ENCODE peak calls at places on chromosome 10, in seven cellular contexts. Y is thoracic aorta; Q is GF-D8; X is amniotic epithelial cell; O is endothelial cell; V is activated naive CD8-positive, alpha-beta T cell treated with anti-CD3 and anti-CD28 coated beads, Interleukin-2, amount 50 U/mL, for 24 hours; A is heart left ventricle. H is an unnamed sample.

GRCh38 chr10:133258818-133259602 is 17.7 kb downstream of the ADAM8 start:
- DNase-seq in O (no peak), A (peak; percentile 72), Q (peak; percentile 97), Y (peak; percentile 64), X (peak; percentile 100), V (peak; percentile 91), H (peak; percentile 83)

GRCh38 chr10:7193369-7193768 is 217.5 kb downstream of the SFMBT2 start:
- DNase-seq in X (no peak), O (no peak), Q (no peak), V (peak; percentile 36), Y (no peak), A (no peak), H (no peak)

GRCh38 chr10:129031233-129032150 is 435.5 kb upstream of the MGMT start:
- DNase-seq in X (no peak), Q (peak; percentile 36), Y (no peak), V (peak; percentile 57), O (peak; percentile 88), A (peak; percentile 60), H (no peak)

GRCh38 chr10:59362184-59362966 is at the start of gene FAM13C:
- DNase-seq in Y (no peak), O (peak; percentile 72), X (peak; percentile 49), V (peak; percentile 6), Q (no peak), A (peak; percentile 64), H (peak; percentile 11)

GRCh38 chr10:49208996-49209395 is 20.8 kb upstream of the TMEM273 start:
- DNase-seq in V (no peak), X (no peak), O (no peak), Q (no peak), Y (no peak), A (no peak), H (no peak)

GRCh38 chr10:43684198-43684559 is 35.5 kb upstream of the ZNF32 start:
- DNase-seq in V (no peak), O (no peak), A (no peak), Y (no peak), Q (no peak), X (no peak), H (no peak)

GRCh38 chr10:14879801-14880193 is 1.1 kb downstream of the SUV39H2 start:
- DNase-seq in O (no peak), X (no peak), V (no peak), Q (no peak), A (no peak), Y (no peak), H (no peak)

GRCh38 chr10:132942740-132943554 is 577 bp upstream of the CFAP46 start:
- DNase-seq in V (no peak), Q (no peak), O (no peak), A (no peak), Y (no peak), X (peak; percentile 45), H (no peak)

GRCh38 chr10:31929986-31930675 is 1.5 kb upstream of the ARHGAP12 start:
- DNase-seq in A (no peak), V (peak; percentile 11), Q (peak; percentile 57), O (no peak), X (peak; percentile 43), Y (no peak), H (no peak)

GRCh38 chr10:123800821-123801220 is 90.8 kb downstream of the CPXM2 start:
- DNase-seq in A (no peak), V (no peak), O (no peak), Y (no peak), X (no peak), Q (no peak), H (peak; percentile 50)

H was measured in ascending aorta.